ENCODE peak calls at places on chromosomes 2 and 18, in five cellular contexts. K is AG04450; Q is K562; O is head of caudate nucleus; T is effector memory CD4-positive, alpha-beta T cell. B is an unnamed sample.

GRCh38 chr2:1676913-1677832 is 67.1 kb downstream of the PXDN start:
- DNase-seq in O (no peak), Q (no peak), T (no peak), K (no peak), B (no peak)

GRCh38 chr2:9538000-9538507 is 17.6 kb downstream of the ADAM17 start:
- DNase-seq in T (no peak), Q (no peak), K (no peak), O (no peak), B (peak)

GRCh38 chr18:60246606-60247005 is 126.0 kb downstream of the MC4R start:
- DNase-seq in O (no peak), K (no peak), Q (no peak), T (no peak), B (no peak)

GRCh38 chr2:27823564-27823963 is 52.0 kb downstream of the MRPL33 start:
- DNase-seq in Q (no peak), O (no peak), K (no peak), T (no peak), B (no peak)

GRCh38 chr2:171432969-171433762 is 624 bp downstream of the METTL8 start:
- DNase-seq in K (no peak), O (peak), Q (peak), T (no peak), B (no peak)

GRCh38 chr2:172244419-172245130 is 141.9 kb upstream of the DLX2 start:
- DNase-seq in T (no peak), O (no peak), Q (no peak), K (no peak), B (no peak)

GRCh38 chr2:127525692-127526141 is 572 bp downstream of the IWS1 start:
- DNase-seq in K (no peak), Q (peak), O (no peak), T (no peak), B (no peak)

GRCh38 chr2:119293900-119294299 is 70.3 kb downstream of the STEAP3 start:
- DNase-seq in O (no peak), Q (no peak), T (no peak), K (no peak), B (no peak)

GRCh38 chr2:37615808-37616673 is 55.4 kb downstream of the CDC42EP3 start:
- DNase-seq in T (peak), Q (no peak), O (peak), K (no peak), B (no peak)

GRCh38 chr2:69985684-69986083 is 24.3 kb upstream of the ASPRV1 start:
- DNase-seq in Q (no peak), T (no peak), O (no peak), K (no peak), B (no peak)

GRCh38 chr18:32257073-32257780 is 67.4 kb downstream of the MEP1B start:
- DNase-seq in Q (no peak), O (no peak), T (no peak), K (no peak), B (no peak)

GRCh38 chr2:57049273-57049672 is 865.5 kb downstream of the CCDC85A start:
- DNase-seq in K (no peak), T (no peak), Q (no peak), O (no peak), B (no peak)

GRCh38 chr2:36060133-36060532 is 295.4 kb upstream of the CRIM1 start:
- DNase-seq in K (no peak), T (no peak), Q (no peak), O (no peak), B (no peak)

GRCh38 chr2:236550701-236551465 is 18.7 kb upstream of the ACKR3 start:
- DNase-seq in Q (no peak), T (no peak), O (no peak), K (no peak), B (no peak)

GRCh38 chr2:71269511-71270090 is 42.7 kb upstream of the PAIP2B start:
- DNase-seq in K (no peak), O (no peak), T (no peak), Q (no peak), B (no peak)

GRCh38 chr2:150327546-150328495 is 159.6 kb downstream of the RND3 start:
- DNase-seq in O (peak), K (no peak), T (no peak), Q (no peak), B (no peak)

GRCh38 chr2:234761910-234762309 is 189.9 kb upstream of the SH3BP4 start:
- DNase-seq in O (no peak), K (no peak), Q (no peak), T (no peak), B (no peak)

GRCh38 chr2:217150236-217150635 is 290.4 kb upstream of the TNP1 start:
- DNase-seq in O (no peak), T (no peak), Q (no peak), K (peak), B (no peak)

GRCh38 chr2:151774506-151774905 is 40.2 kb upstream of the NEB start:
- DNase-seq in K (peak), Q (no peak), T (no peak), O (no peak), B (no peak)

GRCh38 chr2:135709992-135710391 is 31.7 kb upstream of the UBXN4 start:
- DNase-seq in Q (peak), K (no peak), O (peak), T (peak), B (peak)

GRCh38 chr18:42229211-42230210 is 274.5 kb downstream of the PIK3C3 start:
- DNase-seq in T (no peak), K (no peak), O (no peak), Q (no peak), B (no peak)